ENCODE peak calls at places on chromosome 15, in six cellular contexts. N is activated T-cell treated with anti-CD3 and anti-CD28 coated beads for 1 hour, M is neural crest cell, F is GM20000, Q is T-cell, S is nephron progenitor cell. A is an unnamed sample.

GRCh38 chr15:45799508-45799907 is 164.7 kb downstream of the SQOR start:
- DNase-seq in N (no peak), M (no peak), F (no peak), Q (no peak), S (no peak), A (no peak)

GRCh38 chr15:38972831-38973230 is 408.2 kb upstream of the RASGRP1 start:
- DNase-seq in N (no peak), M (no peak), F (no peak), Q (no peak), S (no peak), A (no peak)

GRCh38 chr15:98842973-98843285 is 164.7 kb downstream of the PGPEP1L start:
- DNase-seq in N (no peak), M (no peak), F (no peak), Q (no peak), S (no peak), A (no peak)

GRCh38 chr15:81339321-81339720 is 15.4 kb upstream of the STARD5 start:
- DNase-seq in N (no peak), M (no peak), F (no peak), Q (no peak), S (no peak), A (no peak)

GRCh38 chr15:74856537-74856936 is 13.6 kb upstream of the ULK3 start:
- DNase-seq in N (no peak), M (no peak), F (no peak), Q (no peak), S (no peak), A (no peak)

GRCh38 chr15:56205061-56205876 is 38.4 kb downstream of the RFX7 start:
- DNase-seq in N (no peak), M (no peak), F (no peak), Q (no peak), S (no peak), A (no peak)

GRCh38 chr15:65791335-65792129 is 561 bp downstream of the DENND4A start:
- DNase-seq in N (peak; percentile 24), M (no peak), F (peak; percentile 23), Q (no peak), S (peak; percentile 63), A (peak; percentile 88)

GRCh38 chr15:80420658-80421057 is 16.5 kb downstream of the ARNT2 start:
- DNase-seq in N (no peak), M (no peak), F (no peak), Q (no peak), S (no peak), A (no peak)

GRCh38 chr15:63040954-63041353 is 1.6 kb upstream of the TPM1 start:
- DNase-seq in N (no peak), M (no peak), F (no peak), Q (no peak), S (no peak), A (no peak)

GRCh38 chr15:99755692-99756409 is 22.6 kb upstream of the LYSMD4 start:
- DNase-seq in N (no peak), M (peak; percentile 24), F (peak; percentile 70), Q (peak; percentile 35), S (peak; percentile 49), A (peak; percentile 64)

GRCh38 chr15:45572627-45573026 is 14.6 kb upstream of the BLOC1S6 start:
- DNase-seq in N (no peak), M (no peak), F (no peak), Q (no peak), S (no peak), A (no peak)

GRCh38 chr15:56608140-56608778 is 125.0 kb downstream of the ZNF280D start:
- DNase-seq in N (no peak), M (no peak), F (peak; percentile 59), Q (no peak), S (no peak), A (no peak)

A was measured in HAP-1.